ENCODE peak calls at places on chromosome 10, in nine cellular contexts. A, L, X, S, Z, D, F, O and H are unnamed samples. For H3K4me1, the result is how much of the 10 kb centered on the place peaks cover.

GRCh38 chr10:79463578-79464496 is 18.4 kb upstream of the ZCCHC24 start:
- DNase-seq in A (no peak), L (no peak), X (no peak), S (no peak), Z (no peak), D (no peak), F (no peak), O (no peak), H (no peak)

GRCh38 chr10:77179015-77179695 is 458.5 kb downstream of the KCNMA1 start:
- DNase-seq in A (no peak), L (peak), X (no peak), S (no peak), Z (peak), D (peak), F (no peak), O (no peak), H (peak)

GRCh38 chr10:101960879-101961395 is 95.0 kb downstream of the ARMH3 start:
- DNase-seq in A (no peak), L (no peak), X (no peak), S (no peak), Z (no peak), D (no peak), F (no peak), O (no peak), H (no peak)

GRCh38 chr10:114697061-114697598 is 39.1 kb upstream of the ABLIM1 start:
- DNase-seq in A (no peak), L (no peak), X (no peak), S (no peak), Z (peak), D (no peak), F (no peak), O (no peak), H (no peak)

GRCh38 chr10:125023862-125024495 is 82.1 kb downstream of the ZRANB1 start:
- DNase-seq in A (no peak), L (peak), X (no peak), S (no peak), Z (peak), D (no peak), F (no peak), O (peak), H (peak)

GRCh38 chr10:29537799-29538198 is 97.0 kb downstream of the SVIL start:
- DNase-seq in A (no peak), L (peak), X (no peak), S (no peak), Z (no peak), D (no peak), F (no peak), O (no peak), H (no peak)

GRCh38 chr10:46547331-46547880 is 9.1 kb downstream of the GPRIN2 start:
- DNase-seq in A (peak), L (peak), X (no peak), S (no peak), Z (peak), D (no peak), F (no peak), O (peak), H (peak)

GRCh38 chr10:102135956-102136526 is 3.2 kb downstream of the PPRC1 start:
- DNase-seq in A (no peak), L (no peak), X (no peak), S (no peak), Z (no peak), D (no peak), F (no peak), O (no peak), H (no peak)

GRCh38 chr10:61842755-61843497 is 58.6 kb upstream of the ARID5B start:
- DNase-seq in A (no peak), L (no peak), X (no peak), S (no peak), Z (no peak), D (no peak), F (no peak), O (no peak), H (no peak)

GRCh38 chr10:24974978-24975377 is 22.6 kb upstream of the PRTFDC1 start:
- DNase-seq in A (no peak), L (peak), X (no peak), S (no peak), Z (no peak), D (no peak), F (no peak), O (no peak), H (no peak)

GRCh38 chr10:75528392-75528791 is 97.0 kb downstream of the LRMDA start:
- DNase-seq in A (no peak), L (no peak), X (no peak), S (no peak), Z (no peak), D (no peak), F (no peak), O (no peak), H (no peak)

GRCh38 chr10:88273567-88273966 is 309.6 kb downstream of the RNLS start:
- DNase-seq in A (no peak), L (no peak), X (no peak), S (no peak), Z (no peak), D (no peak), F (no peak), O (no peak), H (no peak)

GRCh38 chr10:45370202-45370955 is 3.6 kb upstream of the ALOX5 start:
- DNase-seq in A (no peak), L (no peak), X (no peak), S (no peak), Z (no peak), D (no peak), F (no peak), O (no peak), H (no peak)

GRCh38 chr10:44911951-44912350 is 814 bp downstream of the TMEM72 start:
- DNase-seq in A (no peak), L (no peak), X (no peak), S (no peak), Z (no peak), D (no peak), F (no peak), O (no peak), H (no peak)

GRCh38 chr10:48554668-48555067 is 50.2 kb downstream of the ARHGAP22 start:
- DNase-seq in A (no peak), L (no peak), X (no peak), S (no peak), Z (no peak), D (no peak), F (no peak), O (no peak), H (no peak)

GRCh38 chr10:7318836-7319235 is 92.0 kb downstream of the SFMBT2 start:
- DNase-seq in A (no peak), L (no peak), X (no peak), S (no peak), Z (no peak), D (no peak), F (no peak), O (no peak), H (no peak)

GRCh38 chr10:97067716-97068391 is 117.9 kb downstream of the SLIT1 start:
- DNase-seq in A (no peak), L (no peak), X (no peak), S (no peak), Z (no peak), D (peak), F (no peak), O (peak), H (no peak)

GRCh38 chr10:18505719-18506118 is 145.7 kb downstream of the NSUN6 start:
- DNase-seq in A (no peak), L (no peak), X (no peak), S (no peak), Z (no peak), D (no peak), F (no peak), O (no peak), H (no peak)

GRCh38 chr10:74771054-74771453 is 55.3 kb upstream of the KAT6B start:
- DNase-seq in A (no peak), L (no peak), X (no peak), S (no peak), Z (no peak), D (no peak), F (no peak), O (no peak), H (no peak)

GRCh38 chr10:116201011-116201410 is 72.0 kb downstream of the GFRA1 start:
- DNase-seq in A (no peak), L (no peak), X (no peak), S (no peak), Z (no peak), D (no peak), F (no peak), O (no peak), H (no peak)

GRCh38 chr10:113711142-113711541 is 31.4 kb downstream of the CASP7 start:
- DNase-seq in A (no peak), L (no peak), X (no peak), S (no peak), Z (no peak), D (no peak), F (no peak), O (no peak), H (no peak)

GRCh38 chr10:119199231-119199992 is 8.0 kb upstream of the GRK5 start:
- DNase-seq in A (no peak), L (peak), X (peak), S (no peak), Z (peak), D (peak), F (peak), O (peak), H (peak)

GRCh38 chr10:27997865-27998177 is 1.1 kb downstream of the ODAD2 start:
- DNase-seq in A (no peak), L (no peak), X (no peak), S (no peak), Z (no peak), D (no peak), F (no peak), O (no peak), H (no peak)

GRCh38 chr10:79063661-79064490 is 4.9 kb upstream of the ZMIZ1 start:
- DNase-seq in A (peak), L (peak), X (no peak), S (no peak), Z (no peak), D (no peak), F (no peak), O (no peak), H (peak)

GRCh38 chr10:69446650-69447151 is 4.6 kb upstream of the TSPAN15 start:
- DNase-seq in A (no peak), L (peak), X (peak), S (no peak), Z (peak), D (no peak), F (peak), O (no peak), H (no peak)

GRCh38 chr10:815338-816104 is 116.0 kb downstream of the LARP4B start:
- DNase-seq in A (no peak), L (no peak), X (no peak), S (no peak), Z (no peak), D (peak), F (no peak), O (no peak), H (no peak)

GRCh38 chr10:99993994-99994689 is 15.6 kb downstream of the DNMBP start:
- DNase-seq in A (peak), L (peak), X (no peak), S (no peak), Z (no peak), D (peak), F (no peak), O (no peak), H (peak)

GRCh38 chr10:64732372-64732715 is 1211.1 kb downstream of the REEP3 start:
- DNase-seq in A (no peak), L (no peak), X (no peak), S (no peak), Z (no peak), D (no peak), F (no peak), O (no peak), H (no peak)

GRCh38 chr10:80500572-80501380 is 36.9 kb upstream of the SH2D4B start:
- DNase-seq in A (no peak), L (no peak), X (no peak), S (no peak), Z (no peak), D (peak), F (no peak), O (no peak), H (no peak)

GRCh38 chr10:61733358-61733940 is 70.7 kb downstream of the CABCOCO1 start:
- DNase-seq in A (no peak), L (no peak), X (peak), S (no peak), Z (peak), D (peak), F (peak), O (peak), H (no peak)

GRCh38 chr10:1180071-1180730 is 124.0 kb downstream of the WDR37 start:
- DNase-seq in A (peak), L (peak), X (no peak), S (no peak), Z (no peak), D (no peak), F (no peak), O (no peak), H (no peak)

DNA sequence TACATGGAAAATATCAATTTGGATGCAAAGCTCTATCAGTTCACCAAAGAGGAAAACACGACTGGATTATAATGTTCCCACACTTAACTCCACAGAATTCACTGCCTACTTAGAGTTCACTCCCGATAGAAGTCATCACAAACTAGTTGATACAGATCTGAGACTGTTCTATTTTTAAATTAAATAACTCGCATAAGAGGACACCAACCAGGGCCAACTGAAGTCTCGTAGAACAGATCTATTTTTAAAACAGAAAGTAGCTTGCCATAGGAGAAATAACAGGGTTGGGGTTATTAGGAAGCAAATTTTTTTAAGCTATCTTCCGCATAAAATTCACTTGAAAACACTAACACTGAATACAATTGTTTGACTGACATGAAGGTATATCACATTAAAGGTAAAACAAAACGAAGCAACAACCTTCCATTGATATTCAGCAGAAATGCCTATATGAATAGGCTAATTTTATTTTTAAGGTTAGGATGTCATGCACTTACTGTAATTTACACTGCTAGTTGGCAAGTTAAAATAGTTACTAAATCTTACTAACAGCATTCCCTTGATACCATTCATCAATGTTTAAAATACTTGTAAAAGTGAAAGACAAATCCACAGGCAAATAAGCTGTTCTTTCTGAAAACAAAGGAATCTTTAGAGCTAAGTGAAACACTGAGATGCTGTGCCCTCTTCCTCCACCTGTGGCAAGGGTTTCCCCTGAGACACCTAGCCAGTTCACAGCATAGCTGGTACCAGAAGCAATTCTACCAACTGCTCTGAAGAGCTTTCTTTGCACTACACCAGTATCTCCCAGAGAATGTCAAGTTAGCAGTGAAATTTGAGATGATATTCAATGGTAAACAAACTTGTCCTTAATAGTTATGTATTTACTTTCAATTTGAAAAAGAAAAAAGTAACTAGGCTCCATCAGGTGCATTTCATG is 186.7 kb upstream of the ANK3 start:
- DNase-seq in A (no peak), L (no peak), X (no peak), S (no peak), Z (no peak), D (peak), F (no peak), O (no peak), H (no peak)
- H3K4me3 ChIP-seq in A (no peak), L (no peak), X (no peak), S (no peak), Z (no peak), D (no peak), F (no peak), O (no peak), H (no peak)

DNA sequence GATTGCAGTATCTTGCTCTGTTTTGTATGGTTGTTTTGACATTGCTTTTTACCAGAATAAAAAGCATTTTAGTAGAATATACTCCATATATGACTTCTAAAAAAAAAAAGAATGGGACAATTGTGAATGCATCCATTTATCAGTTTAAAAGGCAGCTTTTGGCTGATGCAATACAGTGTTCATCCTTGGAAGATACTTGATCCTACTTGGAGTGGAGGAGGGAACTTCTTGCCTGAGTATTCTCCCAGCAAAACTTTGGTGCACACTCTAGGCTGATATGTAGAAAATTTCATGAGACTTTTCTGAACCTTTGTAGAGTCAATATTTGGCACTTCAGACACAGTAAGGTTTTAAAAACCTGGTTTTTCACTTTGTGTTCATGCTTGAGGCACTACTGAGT is 40.2 kb downstream of the WDR11 start:
- DNase-seq in A (no peak), L (no peak), X (no peak), S (no peak), Z (no peak), D (no peak), F (no peak), O (no peak), H (no peak)
- TF ChIP-seq POLR2AphosphoS5 in A (no peak), L (no peak), X (no peak), S (no peak), Z (no peak), D (no peak), F (no peak), O (no peak), H (no peak)

GRCh38 chr10:23951841-23952240 is 257.1 kb upstream of the KIAA1217 start:
- DNase-seq in A (no peak), L (no peak), X (no peak), S (no peak), Z (no peak), D (no peak), F (no peak), O (no peak), H (no peak)
- H3K4me1 ChIP-seq in A (under half), L (under half), X (under half), S (under half), Z (under half), D (under half), F (under half), O (under half), H (under half)

GRCh38 chr10:129516846-129517679 is 50.0 kb downstream of the MGMT start:
- DNase-seq in A (no peak), L (no peak), X (no peak), S (no peak), Z (no peak), D (no peak), F (no peak), O (no peak), H (no peak)
- H3K4me3 ChIP-seq in A (no peak), L (no peak), X (no peak), S (no peak), Z (no peak), D (no peak), F (no peak), O (no peak), H (no peak)

DNA sequence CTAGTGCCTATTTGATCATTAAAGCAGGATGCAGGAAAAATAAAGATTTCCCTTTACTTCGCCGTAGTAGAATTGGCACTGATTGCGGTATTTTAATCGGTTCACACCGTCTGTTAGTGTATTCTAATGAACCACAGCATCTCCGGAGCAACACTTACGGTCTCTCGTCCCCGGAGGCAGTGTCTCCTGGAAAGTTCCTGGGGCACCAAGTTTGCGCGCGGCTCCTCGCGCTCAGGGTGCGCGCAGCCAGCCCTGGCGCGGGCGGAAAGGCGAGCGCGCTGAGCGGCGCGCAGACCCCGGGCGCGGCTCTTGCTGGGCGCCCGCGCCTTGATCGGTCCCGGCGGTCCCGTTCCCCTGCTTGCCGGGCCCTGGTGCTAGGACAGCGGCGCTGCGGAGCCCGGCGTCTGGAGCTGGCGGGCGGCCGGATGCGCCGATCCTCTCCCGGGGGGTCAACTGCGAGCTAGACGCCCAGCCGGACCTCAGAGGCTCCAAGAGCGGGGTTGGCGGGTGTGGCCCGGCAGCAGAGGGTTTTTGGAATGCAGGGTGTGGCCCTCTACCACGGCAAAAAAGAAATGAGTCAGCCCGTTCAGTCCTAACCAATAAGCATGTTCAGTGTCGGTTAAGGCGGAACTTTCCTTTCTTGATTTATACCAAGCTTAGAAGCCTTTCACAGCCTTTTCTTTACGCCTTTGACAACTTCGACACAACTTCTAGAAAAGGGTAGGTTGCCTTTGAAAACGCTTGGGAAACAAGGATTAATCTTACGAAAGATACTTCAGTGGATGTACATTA is 166.8 kb upstream of the ASAH2 start:
- DNase-seq in A (peak), L (peak), X (peak), S (peak), Z (peak), D (peak), F (no peak), O (peak), H (peak)
- TF ChIP-seq POLR2AphosphoS5 in A (peak), L (peak), X (peak), S (no peak), Z (no peak), D (no peak), F (no peak), O (no peak), H (peak)

GRCh38 chr10:33233635-33234034 is 100.8 kb downstream of the NRP1 start:
- DNase-seq in A (no peak), L (no peak), X (no peak), S (no peak), Z (no peak), D (no peak), F (no peak), O (no peak), H (no peak)

GRCh38 chr10:33231621-33232350 is 102.7 kb downstream of the NRP1 start:
- DNase-seq in A (no peak), L (no peak), X (no peak), S (no peak), Z (no peak), D (no peak), F (no peak), O (no peak), H (no peak)

GRCh38 chr10:33234779-33235178 is 99.7 kb downstream of the NRP1 start:
- DNase-seq in A (no peak), L (no peak), X (no peak), S (no peak), Z (no peak), D (no peak), F (no peak), O (peak), H (no peak)

GRCh38 chr10:33235271-33235884 is 99.1 kb downstream of the NRP1 start:
- DNase-seq in A (no peak), L (no peak), X (no peak), S (no peak), Z (no peak), D (no peak), F (no peak), O (peak), H (no peak)

DNA sequence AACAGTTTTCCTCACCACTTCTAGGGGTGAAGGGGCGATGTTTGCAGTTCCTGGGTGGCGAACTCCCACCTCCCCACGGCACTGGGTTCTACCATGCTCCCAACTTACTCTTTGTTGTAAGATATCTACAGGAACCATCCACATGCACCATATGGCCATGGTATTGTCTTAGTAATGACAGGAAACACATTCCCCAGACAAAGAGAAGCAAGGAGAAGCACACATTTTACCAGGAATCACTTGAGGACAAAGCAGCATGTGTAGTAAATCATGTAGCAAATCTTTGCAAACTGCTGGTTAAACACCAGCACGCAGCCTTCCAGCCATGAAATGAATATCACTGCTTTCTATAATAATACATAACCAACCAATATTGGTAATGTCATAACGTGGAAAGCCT is 101.3 kb downstream of the NRP1 start:
- DNase-seq in A (no peak), L (no peak), X (no peak), S (no peak), Z (no peak), D (no peak), F (no peak), O (no peak), H (no peak)
- H3K4me1 ChIP-seq in A (under half), L (under half), X (under half), S (under half), Z (under half), D (under half), F (under half), O (under half), H (under half)

GRCh38 chr10:31867646-31868045 is 61.0 kb downstream of the ARHGAP12 start:
- DNase-seq in A (no peak), L (no peak), X (no peak), S (no peak), Z (no peak), D (no peak), F (no peak), O (no peak), H (no peak)

GRCh38 chr10:31866118-31866670 is 62.4 kb downstream of the ARHGAP12 start:
- DNase-seq in A (no peak), L (no peak), X (no peak), S (no peak), Z (no peak), D (no peak), F (no peak), O (no peak), H (peak)

GRCh38 chr10:31864834-31865518 is 63.7 kb downstream of the ARHGAP12 start:
- DNase-seq in A (no peak), L (no peak), X (no peak), S (peak), Z (no peak), D (peak), F (no peak), O (no peak), H (no peak)
- H3K4me3 ChIP-seq in A (no peak), L (no peak), X (no peak), S (no peak), Z (no peak), D (no peak), F (peak), O (no peak), H (no peak)